ENCODE peak calls at places on chromosomes 5 and 9, in six cellular contexts. S is T-helper 9 cell; O is SW480; K is AG09319; E is stimulated activated CD8-positive, alpha-beta memory T cell treated with anti-CD3 and anti-CD28 coated beads, Interleukin-15, amount 100 ng/mL, for 4 hours; W is T-helper 1 cell. D is an unnamed sample.

GRCh38 chr5:69217154-69217731 is 17.4 kb upstream of the CDK7 start:
- DNase-seq in S (peak), O (no peak), K (no peak), E (peak), W (no peak), D (no peak)

GRCh38 chr5:32583582-32584232 is 1.6 kb upstream of the SUB1 start:
- DNase-seq in S (no peak), O (no peak), K (no peak), E (no peak), W (peak), D (no peak)

GRCh38 chr5:44714871-44715580 is 93.7 kb upstream of the MRPS30 start:
- DNase-seq in S (no peak), O (peak), K (no peak), E (no peak), W (no peak), D (no peak)

GRCh38 chr9:137534256-137535119 is 15.7 kb downstream of the PNPLA7 start:
- DNase-seq in S (no peak), O (peak), K (peak), E (no peak), W (peak), D (no peak)

GRCh38 chr5:135457424-135458071 is 5.4 kb upstream of the TIFAB start:
- DNase-seq in S (peak), O (peak), K (no peak), E (no peak), W (peak), D (peak)

GRCh38 chr9:113398796-113399195 is 2.3 kb downstream of the ALAD start:
- DNase-seq in S (no peak), O (peak), K (no peak), E (no peak), W (no peak), D (no peak)

GRCh38 chr5:19172926-19173425 is 815.0 kb downstream of the CDH18 start:
- DNase-seq in S (no peak), O (no peak), K (no peak), E (no peak), W (no peak), D (no peak)

GRCh38 chr5:37834542-37835399 is 5.1 kb downstream of the GDNF start:
- DNase-seq in S (no peak), O (no peak), K (no peak), E (no peak), W (no peak), D (peak)

GRCh38 chr5:127302509-127302908 is 11.9 kb downstream of the MEGF10 start:
- DNase-seq in S (no peak), O (no peak), K (no peak), E (no peak), W (no peak), D (no peak)

GRCh38 chr5:56328753-56329560 is 95.8 kb upstream of the ANKRD55 start:
- DNase-seq in S (no peak), O (peak), K (no peak), E (peak), W (peak), D (no peak)

GRCh38 chr5:26622947-26623346 is 415.4 kb downstream of the CDH9 start:
- DNase-seq in S (no peak), O (no peak), K (no peak), E (no peak), W (no peak), D (no peak)

GRCh38 chr5:3197699-3198098 is 397.9 kb upstream of the IRX1 start:
- DNase-seq in S (no peak), O (peak), K (no peak), E (no peak), W (no peak), D (peak)

GRCh38 chr5:40410231-40410861 is 269.4 kb upstream of the PTGER4 start:
- DNase-seq in S (peak), O (peak), K (no peak), E (peak), W (peak), D (no peak)

GRCh38 chr5:76716456-76717157 is 681 bp downstream of the F2R start:
- DNase-seq in S (no peak), O (no peak), K (no peak), E (no peak), W (peak), D (peak)

GRCh38 chr9:108553111-108553635 is 302.6 kb downstream of the ACTL7B start:
- DNase-seq in S (no peak), O (no peak), K (no peak), E (no peak), W (no peak), D (no peak)

GRCh38 chr9:98086461-98086860 is 29.9 kb downstream of the NANS start:
- DNase-seq in S (no peak), O (no peak), K (no peak), E (no peak), W (no peak), D (no peak)

GRCh38 chr5:155728857-155729683 is 597.9 kb upstream of the SGCD start:
- DNase-seq in S (no peak), O (no peak), K (no peak), E (no peak), W (no peak), D (peak)

GRCh38 chr9:129287595-129288305 is 109.7 kb upstream of the IER5L start:
- DNase-seq in S (no peak), O (no peak), K (no peak), E (no peak), W (no peak), D (peak)

GRCh38 chr9:129415954-129416651 is 204.8 kb downstream of the C9orf50 start:
- DNase-seq in S (no peak), O (no peak), K (no peak), E (no peak), W (no peak), D (no peak)

GRCh38 chr9:19720374-19720773 is 68.5 kb downstream of the SLC24A2 start:
- DNase-seq in S (no peak), O (peak), K (no peak), E (no peak), W (no peak), D (no peak)

GRCh38 chr5:126384985-126385384 is 38.2 kb upstream of the GRAMD2B start:
- DNase-seq in S (no peak), O (no peak), K (peak), E (no peak), W (no peak), D (no peak)

GRCh38 chr5:112830378-112830777 is 30.7 kb upstream of the SRP19 start:
- DNase-seq in S (no peak), O (no peak), K (no peak), E (no peak), W (no peak), D (no peak)

GRCh38 chr5:147538232-147538631 is 28.4 kb upstream of the DPYSL3 start:
- DNase-seq in S (no peak), O (peak), K (no peak), E (no peak), W (no peak), D (no peak)

GRCh38 chr5:157917909-157918809 is 59.2 kb upstream of the CLINT1 start:
- DNase-seq in S (peak), O (peak), K (peak), E (peak), W (peak), D (peak)

GRCh38 chr9:106310782-106311181 is 552.2 kb upstream of the ZNF462 start:
- DNase-seq in S (no peak), O (no peak), K (no peak), E (no peak), W (no peak), D (no peak)

GRCh38 chr9:76646249-76646648 is 118.0 kb upstream of the PCA3 start:
- DNase-seq in S (no peak), O (no peak), K (no peak), E (no peak), W (no peak), D (no peak)

GRCh38 chr5:1961304-1961946 is 78.7 kb upstream of the IRX4 start:
- DNase-seq in S (no peak), O (no peak), K (no peak), E (no peak), W (no peak), D (peak)

D was measured in ecto neural progenitor cell.